ENCODE peak calls at places on chromosomes 16 and 17, in four cellular contexts. D, R, J and V are unnamed samples.

GRCh38 chr16:12613131-12613991 is 190.3 kb downstream of the CPPED1 start:
- DNase-seq in D (no peak), R (no peak), J (no peak), V (no peak)

GRCh38 chr16:61391835-61392234 is 644.4 kb downstream of the CDH8 start:
- DNase-seq in D (no peak), R (no peak), J (no peak), V (no peak)

GRCh38 chr16:81061855-81062608 is 15.0 kb downstream of the C16orf46 start:
- DNase-seq in D (no peak), R (no peak), J (no peak), V (no peak)

GRCh38 chr17:29723283-29724047 is 100.8 kb upstream of the CORO6 start:
- DNase-seq in D (no peak), R (no peak), J (no peak), V (peak)

GRCh38 chr17:57138956-57139576 is 54.0 kb downstream of the AKAP1 start:
- DNase-seq in D (no peak), R (no peak), J (no peak), V (no peak)

GRCh38 chr17:82808921-82809905 is 30.6 kb downstream of the ZNF750 start:
- DNase-seq in D (no peak), R (no peak), J (no peak), V (no peak)

GRCh38 chr16:71807905-71808592 is 585 bp downstream of the AP1G1 start:
- DNase-seq in D (no peak), R (peak), J (no peak), V (no peak)

GRCh38 chr16:4796982-4797804 is 2.0 kb downstream of the SMIM22 start:
- DNase-seq in D (no peak), R (no peak), J (no peak), V (no peak)

GRCh38 chr17:39757931-39758873 is 20.5 kb downstream of the GRB7 start:
- DNase-seq in D (peak), R (no peak), J (no peak), V (peak)

GRCh38 chr16:89890886-89891657 is 17.7 kb downstream of the TCF25 start:
- DNase-seq in D (no peak), R (no peak), J (no peak), V (no peak)

GRCh38 chr17:77049440-77049839 is 91.3 kb upstream of the SEC14L1 start:
- DNase-seq in D (no peak), R (no peak), J (no peak), V (no peak)

GRCh38 chr17:81553018-81553615 is 964 bp upstream of the FAAP100 start:
- DNase-seq in D (peak), R (peak), J (no peak), V (peak)

GRCh38 chr17:43767053-43767712 is 8.6 kb upstream of the SOST start:
- DNase-seq in D (no peak), R (no peak), J (no peak), V (no peak)

GRCh38 chr17:79019631-79020584 is 4.1 kb upstream of the C1QTNF1 start:
- DNase-seq in D (no peak), R (no peak), J (peak), V (peak)

GRCh38 chr17:27944546-27945332 is 51.6 kb upstream of the LYRM9 start:
- DNase-seq in D (peak), R (no peak), J (no peak), V (no peak)

GRCh38 chr17:4938670-4939553 is 934 bp downstream of the SLC25A11 start:
- DNase-seq in D (no peak), R (no peak), J (no peak), V (no peak)

GRCh38 chr17:64441772-64442549 is 7.0 kb upstream of the MILR1 start:
- DNase-seq in D (no peak), R (no peak), J (no peak), V (peak)

GRCh38 chr17:47192549-47192948 is 3.5 kb upstream of the CDC27 start:
- DNase-seq in D (peak), R (no peak), J (no peak), V (no peak)

GRCh38 chr17:6435968-6436367 is 1.0 kb upstream of the AIPL1 start:
- DNase-seq in D (peak), R (peak), J (no peak), V (no peak)